ENCODE peak calls at places on chromosomes 11 and 22, in seven cellular contexts. One of them, this sample, is unnamed.

GRCh38 chr11:112377946-112378345 is 117.3 kb upstream of the PLET1 start:
- DNase-seq in neural crest cell: no peak
- DNase-seq in nephron progenitor cell: no peak
- DNase-seq in pancreas: no peak
- DNase-seq in K562: no peak
- DNase-seq in bronchial epithelial cell: no peak
- DNase-seq in Panc1: no peak
- DNase-seq in this sample: no peak

GRCh38 chr11:13868710-13869403 is 93.7 kb upstream of the SPON1 start:
- DNase-seq in bronchial epithelial cell: peak
- DNase-seq in K562: no peak
- DNase-seq in nephron progenitor cell: no peak
- DNase-seq in Panc1: no peak
- DNase-seq in pancreas: no peak
- DNase-seq in neural crest cell: no peak
- DNase-seq in this sample: no peak

GRCh38 chr11:46248270-46249102 is 29.0 kb upstream of the CREB3L1 start:
- DNase-seq in nephron progenitor cell: no peak
- DNase-seq in Panc1: no peak
- DNase-seq in bronchial epithelial cell: peak
- DNase-seq in neural crest cell: no peak
- DNase-seq in pancreas: no peak
- DNase-seq in K562: peak
- DNase-seq in this sample: no peak

GRCh38 chr22:27627444-27627833 is 174.1 kb downstream of the MN1 start:
- DNase-seq in neural crest cell: no peak
- DNase-seq in nephron progenitor cell: no peak
- DNase-seq in K562: peak
- DNase-seq in bronchial epithelial cell: no peak
- DNase-seq in Panc1: no peak
- DNase-seq in pancreas: no peak
- DNase-seq in this sample: no peak

GRCh38 chr11:132472411-132473205 is 1059.7 kb downstream of the OPCML start:
- DNase-seq in pancreas: no peak
- DNase-seq in neural crest cell: no peak
- DNase-seq in K562: no peak
- DNase-seq in bronchial epithelial cell: no peak
- DNase-seq in Panc1: no peak
- DNase-seq in nephron progenitor cell: no peak
- DNase-seq in this sample: no peak

GRCh38 chr11:72254299-72254993 is 10.5 kb upstream of the PHOX2A start:
- DNase-seq in Panc1: no peak
- DNase-seq in K562: no peak
- DNase-seq in bronchial epithelial cell: no peak
- DNase-seq in pancreas: no peak
- DNase-seq in neural crest cell: no peak
- DNase-seq in nephron progenitor cell: no peak
- DNase-seq in this sample: no peak

GRCh38 chr11:125570952-125571351 is 1.7 kb downstream of the EI24 start:
- DNase-seq in K562: no peak
- DNase-seq in nephron progenitor cell: no peak
- DNase-seq in pancreas: no peak
- DNase-seq in neural crest cell: no peak
- DNase-seq in Panc1: no peak
- DNase-seq in bronchial epithelial cell: no peak
- DNase-seq in this sample: no peak

GRCh38 chr11:20497124-20497792 is 102.2 kb upstream of the SLC6A5 start:
- DNase-seq in Panc1: no peak
- DNase-seq in K562: no peak
- DNase-seq in bronchial epithelial cell: no peak
- DNase-seq in neural crest cell: no peak
- DNase-seq in pancreas: no peak
- DNase-seq in nephron progenitor cell: no peak
- DNase-seq in this sample: no peak

GRCh38 chr11:47099213-47099917 is 77.3 kb downstream of the ARFGAP2 start:
- DNase-seq in nephron progenitor cell: no peak
- DNase-seq in pancreas: no peak
- DNase-seq in Panc1: no peak
- DNase-seq in neural crest cell: no peak
- DNase-seq in bronchial epithelial cell: no peak
- DNase-seq in K562: no peak
- DNase-seq in this sample: no peak

GRCh38 chr11:1285876-1286275 is 23.6 kb downstream of the TOLLIP start:
- DNase-seq in neural crest cell: no peak
- DNase-seq in pancreas: no peak
- DNase-seq in Panc1: no peak
- DNase-seq in K562: no peak
- DNase-seq in nephron progenitor cell: no peak
- DNase-seq in bronchial epithelial cell: no peak
- DNase-seq in this sample: no peak

GRCh38 chr11:15918212-15918611 is 438.1 kb downstream of the SOX6 start:
- DNase-seq in nephron progenitor cell: no peak
- DNase-seq in bronchial epithelial cell: no peak
- DNase-seq in K562: no peak
- DNase-seq in pancreas: no peak
- DNase-seq in Panc1: no peak
- DNase-seq in neural crest cell: no peak
- DNase-seq in this sample: no peak

GRCh38 chr11:125465701-125466100 is 30.4 kb downstream of the FEZ1 start:
- DNase-seq in K562: no peak
- DNase-seq in nephron progenitor cell: no peak
- DNase-seq in pancreas: no peak
- DNase-seq in neural crest cell: no peak
- DNase-seq in Panc1: no peak
- DNase-seq in bronchial epithelial cell: no peak
- DNase-seq in this sample: no peak

GRCh38 chr22:27473533-27473932 is 328.0 kb downstream of the MN1 start:
- DNase-seq in Panc1: no peak
- DNase-seq in neural crest cell: no peak
- DNase-seq in nephron progenitor cell: no peak
- DNase-seq in K562: peak
- DNase-seq in bronchial epithelial cell: peak
- DNase-seq in pancreas: no peak
- DNase-seq in this sample: no peak

GRCh38 chr22:32494971-32495370 is 20.4 kb downstream of the FBXO7 start:
- DNase-seq in K562: no peak
- DNase-seq in bronchial epithelial cell: no peak
- DNase-seq in Panc1: no peak
- DNase-seq in nephron progenitor cell: no peak
- DNase-seq in neural crest cell: no peak
- DNase-seq in pancreas: no peak
- DNase-seq in this sample: no peak

GRCh38 chr11:266676-267439 is 11.3 kb upstream of the NLRP6 start:
- DNase-seq in K562: peak
- DNase-seq in Panc1: no peak
- DNase-seq in bronchial epithelial cell: no peak
- DNase-seq in pancreas: no peak
- DNase-seq in neural crest cell: no peak
- DNase-seq in nephron progenitor cell: no peak
- DNase-seq in this sample: no peak

GRCh38 chr11:75536786-75537629 is 11.3 kb upstream of the GDPD5 start:
- DNase-seq in bronchial epithelial cell: peak
- DNase-seq in K562: peak
- DNase-seq in nephron progenitor cell: no peak
- DNase-seq in neural crest cell: no peak
- DNase-seq in pancreas: no peak
- DNase-seq in Panc1: no peak
- DNase-seq in this sample: no peak

GRCh38 chr11:103281301-103281700 is 172.1 kb downstream of the DYNC2H1 start:
- DNase-seq in K562: no peak
- DNase-seq in nephron progenitor cell: no peak
- DNase-seq in bronchial epithelial cell: peak
- DNase-seq in pancreas: no peak
- DNase-seq in Panc1: no peak
- DNase-seq in neural crest cell: no peak
- DNase-seq in this sample: no peak

GRCh38 chr11:64539711-64540420 is 51.2 kb upstream of the SLC22A12 start:
- DNase-seq in pancreas: no peak
- DNase-seq in bronchial epithelial cell: no peak
- DNase-seq in neural crest cell: no peak
- DNase-seq in K562: no peak
- DNase-seq in Panc1: no peak
- DNase-seq in nephron progenitor cell: no peak
- DNase-seq in this sample: no peak

GRCh38 chr11:10539339-10539738 is 1.6 kb downstream of the RNF141 start:
- DNase-seq in Panc1: no peak
- DNase-seq in bronchial epithelial cell: no peak
- DNase-seq in neural crest cell: no peak
- DNase-seq in nephron progenitor cell: no peak
- DNase-seq in K562: no peak
- DNase-seq in pancreas: no peak
- DNase-seq in this sample: no peak

GRCh38 chr11:26730711-26731460 is 9.0 kb upstream of the SLC5A12 start:
- DNase-seq in nephron progenitor cell: no peak
- DNase-seq in Panc1: no peak
- DNase-seq in K562: no peak
- DNase-seq in neural crest cell: no peak
- DNase-seq in bronchial epithelial cell: peak
- DNase-seq in pancreas: no peak
- DNase-seq in this sample: no peak

GRCh38 chr11:15770798-15771414 is 585.4 kb downstream of the SOX6 start:
- DNase-seq in neural crest cell: peak
- DNase-seq in nephron progenitor cell: peak
- DNase-seq in bronchial epithelial cell: peak
- DNase-seq in K562: peak
- DNase-seq in pancreas: peak
- DNase-seq in Panc1: no peak
- DNase-seq in this sample: peak

DNA sequence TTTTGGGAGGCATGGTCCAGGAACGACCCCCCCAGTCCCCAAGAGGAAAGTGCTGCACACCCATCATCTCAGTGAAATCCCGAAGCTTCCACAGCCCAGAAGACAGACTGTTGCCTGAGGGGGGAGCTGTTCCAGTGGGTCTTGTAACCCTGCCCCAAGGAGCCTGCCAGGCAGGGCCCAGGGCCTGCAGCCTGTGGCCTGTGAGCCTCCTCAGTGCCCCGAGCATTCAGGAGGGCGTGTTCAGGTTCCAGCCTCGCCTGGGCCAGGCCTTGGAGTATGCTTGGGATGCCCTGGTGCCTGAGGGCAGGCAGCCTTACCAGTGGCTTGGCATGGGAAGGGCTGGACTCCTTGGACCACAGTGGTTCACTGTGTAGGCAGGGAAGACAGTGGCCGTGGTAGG is 18.0 kb upstream of the CABP2 start:
- DNase-seq in neural crest cell: no peak
- DNase-seq in pancreas: no peak
- DNase-seq in K562: no peak
- DNase-seq in bronchial epithelial cell: no peak
- DNase-seq in nephron progenitor cell: no peak
- DNase-seq in Panc1: no peak
- DNase-seq in this sample: no peak
- TF ChIP-seq CTCF in neural crest cell: no peak
- TF ChIP-seq CTCF in pancreas: no peak
- TF ChIP-seq CTCF in K562: peak
- TF ChIP-seq CTCF in bronchial epithelial cell: no peak
- TF ChIP-seq CTCF in nephron progenitor cell: no peak
- TF ChIP-seq CTCF in Panc1: no peak
- TF ChIP-seq CTCF in this sample: no peak

GRCh38 chr11:5383576-5383975 is at the start of gene OR51M1:
- DNase-seq in nephron progenitor cell: no peak
- DNase-seq in Panc1: no peak
- DNase-seq in bronchial epithelial cell: no peak
- DNase-seq in K562: no peak
- DNase-seq in neural crest cell: no peak
- DNase-seq in pancreas: no peak
- DNase-seq in this sample: no peak

GRCh38 chr11:5384335-5384734 is 723 bp downstream of the OR51M1 start:
- DNase-seq in nephron progenitor cell: no peak
- DNase-seq in bronchial epithelial cell: no peak
- DNase-seq in pancreas: no peak
- DNase-seq in K562: no peak
- DNase-seq in Panc1: no peak
- DNase-seq in neural crest cell: no peak
- DNase-seq in this sample: peak

GRCh38 chr11:5380740-5381342 is 2.8 kb upstream of the OR51M1 start:
- DNase-seq in K562: peak
- DNase-seq in nephron progenitor cell: peak
- DNase-seq in Panc1: peak
- DNase-seq in neural crest cell: peak
- DNase-seq in pancreas: peak
- DNase-seq in bronchial epithelial cell: peak
- DNase-seq in this sample: peak
- TF ChIP-seq CTCF in K562: peak
- TF ChIP-seq CTCF in nephron progenitor cell: peak
- TF ChIP-seq CTCF in Panc1: peak
- TF ChIP-seq CTCF in neural crest cell: peak
- TF ChIP-seq CTCF in pancreas: peak
- TF ChIP-seq CTCF in bronchial epithelial cell: peak
- TF ChIP-seq CTCF in this sample: peak

DNA sequence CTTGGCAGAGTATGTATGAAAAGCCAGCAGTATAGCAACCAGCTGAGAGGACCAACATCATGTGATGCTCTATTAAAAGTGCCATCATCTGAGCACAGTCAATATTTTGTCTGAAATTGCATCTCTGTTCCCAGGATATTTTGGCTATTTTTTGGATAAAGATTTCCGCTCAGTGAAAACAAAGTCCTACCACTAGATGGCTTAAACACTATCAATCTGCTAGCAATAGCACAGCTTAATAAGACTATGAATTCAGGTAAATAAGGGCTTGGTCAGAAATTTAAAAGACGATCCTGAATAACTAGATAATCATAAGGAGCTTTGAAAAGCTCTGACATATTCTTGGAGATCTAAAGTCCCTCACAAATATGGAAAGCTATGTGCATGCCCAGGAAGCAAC is 74.4 kb downstream of the MS4A13 start:
- DNase-seq in Panc1: no peak
- DNase-seq in neural crest cell: no peak
- DNase-seq in pancreas: no peak
- DNase-seq in nephron progenitor cell: no peak
- DNase-seq in bronchial epithelial cell: no peak
- DNase-seq in K562: no peak
- DNase-seq in this sample: no peak
- TF ChIP-seq CTCF in Panc1: peak
- TF ChIP-seq CTCF in neural crest cell: peak
- TF ChIP-seq CTCF in pancreas: no peak
- TF ChIP-seq CTCF in nephron progenitor cell: peak
- TF ChIP-seq CTCF in bronchial epithelial cell: no peak
- TF ChIP-seq CTCF in K562: no peak
- TF ChIP-seq CTCF in this sample: peak

DNA sequence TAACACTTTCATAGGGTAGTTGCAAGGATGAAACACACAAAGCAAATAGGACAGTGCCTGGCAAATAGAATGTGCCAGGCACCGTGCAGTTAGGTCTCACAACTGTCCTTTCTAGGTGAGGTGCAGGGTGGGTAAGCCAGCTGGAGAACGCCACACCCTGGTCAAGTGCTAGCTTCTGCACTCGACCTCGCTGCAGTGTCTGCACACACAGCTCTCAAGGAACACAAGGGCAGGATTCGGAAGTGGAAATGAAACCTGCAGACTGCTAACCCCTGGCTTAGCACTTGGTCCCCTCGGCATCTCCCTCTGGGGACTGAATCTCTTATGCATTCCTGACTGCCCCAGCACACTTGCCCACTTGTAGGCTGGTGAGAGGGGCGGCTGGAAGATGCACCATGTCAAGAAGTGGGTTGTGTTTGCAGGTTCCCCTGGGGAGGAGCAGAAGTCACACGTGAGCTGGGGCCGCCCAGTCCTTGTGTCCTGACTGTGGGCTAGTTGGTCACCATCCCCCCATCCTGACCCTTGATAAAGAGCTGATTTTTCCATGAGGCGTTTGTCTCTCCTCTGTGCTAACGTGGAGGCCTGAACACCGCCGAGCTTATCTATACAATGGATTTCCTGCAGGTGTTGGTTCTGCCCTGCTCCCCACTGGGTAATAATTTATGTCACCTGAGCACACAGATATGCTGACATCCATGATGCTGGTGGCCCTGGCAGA is 89.0 kb downstream of the MICAL2 start:
- DNase-seq in pancreas: no peak
- DNase-seq in nephron progenitor cell: no peak
- DNase-seq in bronchial epithelial cell: no peak
- DNase-seq in neural crest cell: no peak
- DNase-seq in Panc1: no peak
- DNase-seq in K562: peak
- DNase-seq in this sample: no peak
- TF ChIP-seq CTCF in pancreas: no peak
- TF ChIP-seq CTCF in nephron progenitor cell: no peak
- TF ChIP-seq CTCF in bronchial epithelial cell: no peak
- TF ChIP-seq CTCF in neural crest cell: no peak
- TF ChIP-seq CTCF in Panc1: no peak
- TF ChIP-seq CTCF in K562: no peak
- TF ChIP-seq CTCF in this sample: no peak